ENCODE peak calls at places on chromosome 15, in ten cellular contexts. J, M, C, R, N, V, P, X, S and U are unnamed samples.

GRCh38 chr15:37291920-37292319 is 191.6 kb upstream of the MEIS2 start:
- DNase-seq in R (no peak), N (no peak), X (no peak), C (no peak), M (no peak), V (no peak), S (no peak), P (no peak), J (no peak), U (no peak)

GRCh38 chr15:28885630-28886430 is at the start of gene APBA2:
- DNase-seq in R (peak), S (no peak), M (no peak), C (no peak), X (no peak), V (no peak), P (peak), J (peak), N (peak), U (peak)

GRCh38 chr15:68187559-68187958 is 17.6 kb downstream of the CALML4 start:
- DNase-seq in M (no peak), R (no peak), N (peak), V (no peak), C (no peak), P (no peak), J (peak), X (peak), S (peak), U (no peak)

GRCh38 chr15:51936119-51936478 is 35.5 kb downstream of the LEO1 start:
- DNase-seq in P (no peak), J (no peak), M (no peak), S (no peak), N (no peak), R (no peak), X (no peak), V (no peak), C (no peak), U (no peak)

GRCh38 chr15:56795400-56795983 is 62.2 kb upstream of the ZNF280D start:
- DNase-seq in C (no peak), P (no peak), R (no peak), J (no peak), X (no peak), S (peak), M (no peak), V (no peak), N (no peak), U (no peak)

GRCh38 chr15:63210151-63211051 is 21.0 kb downstream of the RAB8B start:
- DNase-seq in R (no peak), M (no peak), V (no peak), X (no peak), C (no peak), J (no peak), N (no peak), S (no peak), P (no peak), U (peak)

GRCh38 chr15:71272932-71273331 is 157.7 kb downstream of the THSD4 start:
- DNase-seq in X (no peak), N (no peak), M (no peak), S (no peak), V (no peak), P (no peak), R (no peak), C (no peak), J (no peak), U (no peak)

GRCh38 chr15:62067448-62068044 is 769 bp downstream of the C2CD4A start:
- DNase-seq in C (no peak), M (no peak), X (peak), S (peak), R (no peak), J (peak), V (no peak), P (peak), N (peak), U (peak)

GRCh38 chr15:48718646-48719045 is 73.1 kb upstream of the FBN1 start:
- DNase-seq in P (no peak), C (no peak), V (no peak), X (no peak), S (no peak), J (no peak), M (no peak), R (no peak), N (no peak), U (peak)

GRCh38 chr15:35032471-35032870 is 44.4 kb upstream of the ZNF770 start:
- DNase-seq in S (no peak), R (no peak), M (no peak), C (no peak), J (no peak), N (no peak), V (no peak), X (no peak), P (no peak), U (no peak)

GRCh38 chr15:58501006-58501405 is 69.2 kb downstream of the LIPC start:
- DNase-seq in M (no peak), N (no peak), J (no peak), X (no peak), V (no peak), C (no peak), R (no peak), P (no peak), S (no peak), U (no peak)

GRCh38 chr15:69074011-69074842 is 59.7 kb downstream of the NOX5 start:
- DNase-seq in J (peak), C (peak), N (peak), M (no peak), P (no peak), R (peak), S (peak), V (no peak), X (no peak), U (peak)

GRCh38 chr15:27878841-27879240 is 220.3 kb downstream of the OCA2 start:
- DNase-seq in C (no peak), R (no peak), X (no peak), S (no peak), P (no peak), N (no peak), M (no peak), V (no peak), J (no peak), U (no peak)

GRCh38 chr15:45425135-45425534 is 46.8 kb upstream of the GATM start:
- DNase-seq in N (no peak), P (no peak), R (no peak), V (no peak), M (no peak), J (no peak), S (no peak), X (no peak), C (no peak), U (no peak)

GRCh38 chr15:23588268-23588667 is 22.8 kb downstream of the MKRN3 start:
- DNase-seq in J (no peak), R (no peak), M (no peak), P (no peak), C (no peak), X (no peak), S (no peak), V (no peak), N (no peak), U (no peak)

GRCh38 chr15:80940851-80941250 is 48.8 kb downstream of the MESD start:
- DNase-seq in M (no peak), V (no peak), X (no peak), J (no peak), P (no peak), R (no peak), C (no peak), S (peak), N (no peak), U (no peak)

GRCh38 chr15:63623231-63623969 is 26.2 kb downstream of the FBXL22 start:
- DNase-seq in S (no peak), P (no peak), J (no peak), V (no peak), C (no peak), N (no peak), M (no peak), R (no peak), X (no peak), U (no peak)

GRCh38 chr15:83565553-83566159 is 88.3 kb upstream of the ADAMTSL3 start:
- DNase-seq in V (peak), N (no peak), R (peak), M (no peak), P (no peak), J (no peak), C (no peak), X (no peak), S (no peak), U (peak)

GRCh38 chr15:30953731-30954378 is 37.6 kb downstream of the MTMR10 start:
- DNase-seq in P (peak), V (peak), S (no peak), N (no peak), X (no peak), M (no peak), C (no peak), R (peak), J (no peak), U (peak)

GRCh38 chr15:92624401-92624991 is 31.1 kb downstream of the FAM174B start:
- DNase-seq in C (peak), P (peak), M (no peak), N (peak), R (no peak), J (peak), S (peak), V (no peak), X (no peak), U (no peak)

GRCh38 chr15:65641723-65642475 is 20.2 kb downstream of the SLC24A1 start:
- DNase-seq in P (no peak), S (no peak), R (no peak), J (no peak), V (no peak), X (no peak), C (no peak), M (no peak), N (no peak), U (peak)
- TF ChIP-seq POLR2A in P (no peak), S (no peak), R (no peak), J (no peak), V (no peak), X (no peak), C (no peak), M (no peak), N (no peak), U (no peak)

GRCh38 chr15:96352594-96353377 is 22.3 kb downstream of the NR2F2 start:
- DNase-seq in X (peak), V (no peak), C (no peak), S (no peak), P (no peak), M (no peak), J (no peak), R (no peak), N (no peak), U (no peak)
- TF ChIP-seq POLR2A in X (no peak), V (no peak), C (no peak), S (no peak), P (no peak), M (no peak), J (no peak), R (no peak), N (no peak), U (no peak)

GRCh38 chr15:99100245-99101173 is 4.4 kb upstream of the SYNM start:
- DNase-seq in P (peak), M (no peak), J (peak), C (peak), N (peak), X (peak), S (peak), V (peak), R (peak), U (peak)
- TF ChIP-seq POLR2A in P (no peak), M (no peak), J (no peak), C (no peak), N (no peak), X (no peak), S (no peak), V (no peak), R (no peak), U (no peak)

DNA sequence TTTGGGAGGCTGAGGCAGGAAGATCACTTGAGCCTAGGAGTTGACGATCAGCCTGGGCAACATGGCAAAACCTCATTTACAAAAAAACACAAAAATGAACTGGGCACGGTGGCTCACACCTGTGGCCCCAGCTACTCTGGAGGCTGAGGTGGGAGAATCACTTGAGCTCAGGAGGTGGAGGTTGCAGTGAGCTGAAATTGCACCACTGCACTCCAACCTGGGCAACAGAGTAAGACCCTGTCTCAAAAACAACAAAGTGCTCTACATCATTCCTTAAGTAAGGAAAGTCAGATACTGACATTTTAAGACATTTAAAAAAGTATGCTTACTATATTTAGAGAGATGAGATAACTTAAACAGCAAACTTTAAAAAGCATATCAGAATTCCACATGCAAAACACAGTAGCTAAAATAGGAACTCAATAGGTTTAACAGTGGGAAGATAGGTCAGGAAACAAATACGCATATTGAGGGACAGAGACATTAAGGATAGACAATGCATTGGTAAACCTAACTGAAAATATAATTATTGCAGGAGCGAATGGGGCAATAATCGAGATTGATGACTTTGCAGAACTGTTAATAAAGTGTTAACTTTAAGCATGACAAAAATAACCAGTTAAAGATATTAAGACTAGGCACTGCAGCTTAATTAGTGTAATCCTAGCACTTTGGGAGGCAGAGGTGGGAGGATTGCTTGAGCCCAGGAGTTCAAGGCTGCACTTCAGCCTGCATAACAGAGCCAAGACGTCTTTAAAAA is 32.1 kb downstream of the MORF4L1 start:
- DNase-seq in X (no peak), R (no peak), J (no peak), P (no peak), C (no peak), V (no peak), S (no peak), M (no peak), N (no peak), U (no peak)
- TF ChIP-seq POLR2A in X (no peak), R (no peak), J (no peak), P (no peak), C (no peak), V (no peak), S (no peak), M (no peak), N (no peak), U (no peak)

DNA sequence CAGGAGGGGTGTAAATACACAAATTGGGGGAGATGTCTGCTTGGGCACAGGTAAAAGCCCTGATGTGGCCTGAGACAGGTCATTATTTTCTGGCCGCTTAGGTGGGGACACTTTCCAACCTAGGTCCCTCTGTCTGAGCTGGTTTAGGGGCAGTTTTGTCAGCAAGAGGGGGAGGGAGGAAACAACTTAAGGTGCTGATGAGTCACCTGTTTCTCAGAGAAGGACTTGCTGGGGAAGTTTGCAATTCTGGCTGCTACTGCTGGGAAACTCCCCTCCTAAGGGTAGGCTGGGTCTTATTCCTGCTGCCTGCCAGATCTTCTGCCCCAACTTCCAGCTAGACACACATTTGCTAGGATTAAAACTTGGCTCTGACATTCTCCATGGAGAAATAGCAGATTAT is 4.8 kb upstream of the RHOV start:
- DNase-seq in P (no peak), N (no peak), M (no peak), V (no peak), R (no peak), C (no peak), S (no peak), J (no peak), X (no peak), U (no peak)
- TF ChIP-seq POLR2A in P (no peak), N (no peak), M (no peak), V (no peak), R (no peak), C (no peak), S (no peak), J (no peak), X (no peak), U (no peak)

GRCh38 chr15:74395319-74396145 is 28.1 kb upstream of the CYP11A1 start:
- DNase-seq in S (no peak), R (no peak), P (no peak), J (no peak), N (no peak), M (no peak), X (no peak), V (no peak), C (no peak), U (no peak)

GRCh38 chr15:74397239-74398068 is 30.0 kb upstream of the CYP11A1 start:
- DNase-seq in R (no peak), S (no peak), P (peak), V (no peak), M (no peak), X (no peak), C (no peak), J (no peak), N (no peak), U (no peak)

GRCh38 chr15:74394090-74394846 is 26.8 kb upstream of the CYP11A1 start:
- DNase-seq in C (no peak), X (no peak), P (no peak), V (no peak), R (no peak), N (no peak), M (no peak), J (no peak), S (no peak), U (no peak)

GRCh38 chr15:74396445-74397238 is 29.2 kb upstream of the CYP11A1 start:
- DNase-seq in J (no peak), N (no peak), R (peak), V (peak), P (peak), S (no peak), M (no peak), C (no peak), X (no peak), U (no peak)

DNA sequence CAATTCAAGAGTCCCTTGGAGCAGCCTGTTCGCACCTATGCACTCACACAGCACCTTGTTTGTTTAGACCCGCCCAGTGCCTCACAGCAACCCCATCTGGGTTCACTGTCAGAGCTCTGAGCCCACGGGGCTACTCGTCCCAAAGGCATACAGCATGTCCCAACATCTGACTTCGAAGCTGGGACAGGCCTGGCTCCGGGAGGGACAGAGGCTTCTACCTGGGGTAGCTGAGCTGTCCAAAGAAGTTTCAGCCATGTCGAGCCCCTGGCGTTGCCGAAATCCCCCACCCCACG is 28.6 kb upstream of the CYP11A1 start:
- DNase-seq in M (no peak), P (no peak), S (no peak), C (no peak), J (no peak), N (no peak), X (no peak), R (no peak), V (no peak), U (no peak)
- TF ChIP-seq POLR2A in M (no peak), P (no peak), S (no peak), C (no peak), J (no peak), N (no peak), X (no peak), R (no peak), V (no peak), U (no peak)

GRCh38 chr15:43487271-43487895 is 5.6 kb downstream of the TP53BP1 start:
- DNase-seq in P (no peak), J (no peak), R (no peak), S (no peak), V (no peak), X (no peak), M (no peak), C (no peak), N (no peak), U (no peak)

GRCh38 chr15:43488790-43489585 is 4.0 kb downstream of the TP53BP1 start:
- DNase-seq in X (no peak), C (no peak), P (no peak), V (no peak), S (no peak), N (no peak), J (no peak), M (no peak), R (no peak), U (no peak)

GRCh38 chr15:43492266-43492665 is 690 bp downstream of the TP53BP1 start:
- DNase-seq in X (no peak), J (no peak), M (no peak), C (no peak), N (no peak), P (no peak), V (no peak), S (no peak), R (no peak), U (no peak)

GRCh38 chr15:43493687-43494472 is 924 bp upstream of the TP53BP1 start:
- DNase-seq in S (no peak), P (no peak), J (no peak), M (no peak), N (no peak), R (no peak), C (no peak), X (no peak), V (no peak), U (peak)

GRCh38 chr15:43492673-43493601 is at the start of gene TP53BP1:
- DNase-seq in N (peak), V (peak), M (peak), C (peak), R (peak), J (peak), P (peak), X (peak), S (peak), U (peak)
- TF ChIP-seq POLR2A in N (peak), V (peak), M (no peak), C (no peak), R (peak), J (no peak), P (no peak), X (peak), S (peak), U (peak)

GRCh38 chr15:60713096-60714084 is 234.4 kb upstream of the ICE2 start:
- DNase-seq in J (no peak), S (peak), P (no peak), R (no peak), V (no peak), X (no peak), C (no peak), N (no peak), M (no peak), U (no peak)

GRCh38 chr15:60720493-60721231 is 241.7 kb upstream of the ICE2 start:
- DNase-seq in P (no peak), V (no peak), N (no peak), S (no peak), C (no peak), X (no peak), R (no peak), J (no peak), M (no peak), U (peak)

GRCh38 chr15:60720084-60720483 is 241.1 kb upstream of the ICE2 start:
- DNase-seq in C (no peak), V (no peak), P (no peak), X (no peak), R (no peak), S (no peak), N (no peak), J (no peak), M (no peak), U (no peak)

GRCh38 chr15:60718661-60719069 is 239.7 kb upstream of the ICE2 start:
- DNase-seq in J (no peak), V (no peak), P (no peak), X (no peak), R (no peak), N (no peak), S (no peak), M (no peak), C (no peak), U (no peak)

DNA sequence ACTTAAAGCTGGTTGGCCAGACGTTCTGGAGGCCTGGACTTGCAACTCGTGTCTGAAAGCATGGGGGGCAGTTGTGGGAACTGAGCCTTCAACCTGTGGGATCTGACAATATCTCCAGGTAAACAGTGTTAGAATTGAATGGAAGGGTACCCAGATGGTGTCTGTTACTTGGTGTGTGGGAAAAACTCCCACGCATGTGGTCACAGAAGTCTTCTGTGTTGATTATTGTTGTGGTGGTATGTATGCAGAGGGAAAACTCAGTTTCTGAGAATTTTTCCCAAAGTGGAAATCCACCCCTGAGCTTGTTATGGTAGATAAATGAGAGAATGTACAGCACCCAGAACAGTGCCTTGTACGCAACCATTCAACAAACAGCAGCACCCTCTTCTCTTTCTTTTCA is 238.1 kb upstream of the ICE2 start:
- DNase-seq in P (no peak), C (no peak), R (no peak), J (no peak), M (no peak), V (no peak), S (no peak), X (no peak), N (no peak), U (no peak)
- TF ChIP-seq POLR2A in P (no peak), C (no peak), R (no peak), J (no peak), M (no peak), V (no peak), S (no peak), X (no peak), N (no peak), U (no peak)